ENCODE peak calls at places on chromosomes 3 and 15, in five cellular contexts. R is right lobe of liver, Z is OCI-LY7, X is Caco-2, Q is AG09309. P is an unnamed sample.

GRCh38 chr3:78571486-78571885 is 1196.3 kb downstream of the ROBO1 start:
- DNase-seq in R (no peak), X (no peak), Q (no peak), Z (no peak), P (peak)

GRCh38 chr3:85912981-85913380 is 954.2 kb downstream of the CADM2 start:
- DNase-seq in Z (no peak), R (no peak), Q (no peak), X (no peak), P (no peak)

GRCh38 chr15:78162038-78162437 is 12.9 kb downstream of the IDH3A start:
- DNase-seq in Q (no peak), Z (no peak), X (no peak), R (peak), P (no peak)

GRCh38 chr15:67098768-67099282 is 33.4 kb downstream of the SMAD3 start:
- DNase-seq in X (no peak), Q (no peak), R (peak), Z (no peak), P (no peak)

GRCh38 chr3:38473229-38473628 is 19.5 kb downstream of the ACVR2B start:
- DNase-seq in Z (no peak), X (no peak), Q (no peak), R (no peak), P (no peak)

GRCh38 chr3:16357191-16357590 is 92.2 kb downstream of the OXNAD1 start:
- DNase-seq in Z (no peak), Q (no peak), X (no peak), R (no peak), P (no peak)

GRCh38 chr3:168984872-168985271 is 678.6 kb downstream of the MECOM start:
- DNase-seq in Q (no peak), R (no peak), X (no peak), Z (no peak), P (no peak)

GRCh38 chr15:80093854-80094418 is 34.5 kb downstream of the ZFAND6 start:
- DNase-seq in X (no peak), Q (no peak), R (peak), Z (no peak), P (no peak)

GRCh38 chr3:181839915-181840295 is 128.2 kb downstream of the SOX2 start:
- DNase-seq in R (no peak), X (no peak), Q (no peak), Z (no peak), P (no peak)

GRCh38 chr3:167033866-167034265 is 346.2 kb downstream of the ZBBX start:
- DNase-seq in Z (no peak), X (no peak), R (no peak), Q (no peak), P (no peak)

GRCh38 chr3:167030059-167030458 is 350.0 kb downstream of the ZBBX start:
- DNase-seq in Z (no peak), X (no peak), R (no peak), Q (no peak), P (no peak)

GRCh38 chr3:167031364-167032049 is 348.6 kb downstream of the ZBBX start:
- DNase-seq in R (no peak), Z (no peak), X (no peak), Q (no peak), P (no peak)

DNA sequence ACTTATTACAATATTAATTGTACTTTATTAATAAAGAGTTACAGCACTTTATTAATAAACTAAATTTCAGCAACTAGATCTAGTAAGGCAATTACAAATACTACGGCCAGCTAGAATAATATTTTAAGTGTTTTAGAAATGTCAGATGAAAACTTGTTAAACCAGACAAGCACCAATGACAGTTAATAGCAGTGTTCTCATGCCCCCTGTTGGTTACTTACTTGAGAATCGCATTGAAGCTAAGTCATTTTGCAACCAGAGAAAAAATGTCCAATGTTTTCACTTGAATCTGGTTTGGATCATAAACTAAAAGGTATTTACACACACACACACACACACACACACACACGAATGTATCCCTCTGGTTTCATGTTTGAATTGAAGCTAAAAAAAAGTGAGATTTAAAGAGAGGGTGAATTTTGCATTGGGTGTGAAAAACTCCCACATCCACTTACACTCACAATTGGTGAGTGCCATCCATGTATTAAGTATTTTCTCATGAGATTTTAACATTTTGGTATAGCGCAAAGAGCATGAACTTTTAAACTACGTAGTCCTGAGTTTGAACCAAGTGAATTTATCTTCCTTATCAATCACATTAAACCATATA is 347.7 kb downstream of the ZBBX start:
- DNase-seq in Z (peak), R (no peak), X (no peak), Q (no peak), P (peak)
- TF ChIP-seq CTCF in Z (peak), R (peak), X (peak), Q (peak), P (peak)

DNA sequence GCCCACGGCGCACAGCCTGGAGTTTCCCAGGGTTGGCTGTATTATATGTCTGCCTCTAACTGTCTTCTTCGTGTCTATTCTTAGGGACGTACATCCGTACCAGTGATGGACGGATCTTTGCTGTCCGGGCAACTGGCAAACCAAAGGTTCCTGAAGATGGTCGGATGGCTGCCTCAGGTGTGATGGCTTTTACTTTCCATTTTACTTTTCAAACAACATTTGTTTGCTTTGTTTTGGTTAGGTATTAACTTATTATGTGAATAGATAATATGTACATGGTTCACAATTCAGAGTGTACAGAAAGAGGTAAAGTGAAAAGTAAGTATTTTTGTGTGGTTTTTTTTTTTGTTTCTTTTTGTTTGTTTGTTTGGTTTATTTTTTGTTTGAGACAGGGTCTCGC is 11.1 kb upstream of the TEX264 start:
- DNase-seq in Z (no peak), R (no peak), Q (no peak), X (no peak), P (no peak)
- H3K4me3 ChIP-seq in Z (no peak), R (no peak), Q (no peak), X (no peak), P (no peak)

DNA sequence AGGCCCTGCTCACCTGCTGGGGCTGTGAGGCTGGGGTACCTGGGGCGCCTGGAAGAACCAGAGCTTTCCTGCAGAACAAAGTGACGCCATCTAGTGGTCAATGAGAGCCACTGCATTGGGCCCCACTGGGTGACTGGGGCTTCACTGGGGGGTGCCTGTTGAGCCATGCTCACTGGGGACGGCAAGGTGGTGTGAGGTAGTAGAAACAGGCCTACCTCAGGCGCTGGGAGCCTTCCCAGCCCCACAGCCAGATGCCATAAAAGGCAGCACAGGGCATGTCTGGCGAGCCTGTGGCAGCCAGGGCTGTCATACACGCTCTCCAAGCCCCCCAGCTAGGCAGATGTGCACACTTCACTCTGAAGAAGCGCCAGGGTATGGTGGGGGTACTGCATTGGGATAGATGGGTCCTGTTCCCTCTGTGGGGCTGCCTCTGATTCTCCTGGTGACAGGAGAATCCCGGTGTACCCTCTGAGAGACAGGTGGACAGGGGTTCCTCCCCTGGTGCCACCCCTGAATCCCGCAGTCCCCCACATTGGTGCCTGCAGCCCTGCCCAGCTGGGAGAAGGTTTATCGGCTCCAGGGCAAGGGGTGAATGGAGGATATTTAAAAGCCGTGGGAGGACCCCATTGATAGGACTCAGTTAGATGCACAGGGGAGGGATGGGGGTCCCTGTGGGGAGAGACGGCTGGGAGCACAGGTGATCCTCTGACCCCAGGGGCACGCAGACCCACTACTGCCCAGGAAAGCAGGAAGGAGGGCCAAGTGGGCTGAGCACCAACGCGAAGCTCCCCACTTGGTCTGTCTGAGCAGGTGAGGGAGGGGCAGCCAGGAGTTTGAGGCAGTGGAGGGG is 178.8 kb downstream of the NSMCE3 start:
- DNase-seq in Q (no peak), X (no peak), Z (peak), R (no peak), P (no peak)
- TF ChIP-seq CTCF in Q (peak), X (peak), Z (peak), R (peak), P (peak)

GRCh38 chr15:55915876-55916567 is 77.4 kb downstream of the NEDD4 start:
- DNase-seq in R (no peak), Z (no peak), Q (no peak), X (no peak), P (no peak)
- H3K4me3 ChIP-seq in R (no peak), Z (no peak), Q (peak), X (no peak), P (peak)

GRCh38 chr3:190081387-190081786 is 39.3 kb downstream of the P3H2 start:
- DNase-seq in R (no peak), Z (no peak), X (no peak), Q (no peak), P (no peak)
- TF ChIP-seq CTCF in R (no peak), Z (no peak), X (no peak), Q (no peak), P (no peak)